ENCODE peak calls at places on chromosomes 4 and X, in seven cellular contexts. Q is aorta, O is thyroid gland, Y is AG10803, J is NCI-H1092, W is Calu3, U is H7. D is an unnamed sample.

GRCh38 chrX:43589735-43590515 is 66.2 kb upstream of the MAOA start:
- DNase-seq in W (no peak), Y (no peak), O (no peak), J (no peak), Q (no peak), U (no peak), D (no peak)

GRCh38 chrX:7925867-7926472 is 1.2 kb downstream of the PNPLA4 start:
- DNase-seq in O (peak; percentile 51), Y (peak; percentile 59), U (peak; percentile 64), Q (no peak), J (peak; percentile 61), W (peak; percentile 64), D (peak; percentile 46)

GRCh38 chrX:40646489-40647306 is 663 bp downstream of the CXorf38 start:
- DNase-seq in U (peak; percentile 76), O (peak; percentile 47), Q (peak; percentile 84), W (peak; percentile 34), J (no peak), Y (peak; percentile 28), D (peak; percentile 42)

GRCh38 chr4:149630079-149630478 is 185.6 kb downstream of the IQCM start:
- DNase-seq in O (no peak), J (no peak), Y (peak; percentile 48), W (no peak), Q (no peak), U (no peak), D (no peak)

GRCh38 chrX:41384041-41384705 is 50.2 kb downstream of the DDX3X start:
- DNase-seq in Y (peak; percentile 71), W (peak; percentile 82), O (peak; percentile 35), U (no peak), J (no peak), Q (peak; percentile 77), D (no peak)

GRCh38 chr4:47786958-47787370 is 50.9 kb downstream of the CORIN start:
- DNase-seq in Q (no peak), W (no peak), J (no peak), Y (no peak), O (no peak), U (no peak), D (peak; percentile 47)

GRCh38 chrX:9227276-9227675 is 193.3 kb upstream of the FAM9B start:
- DNase-seq in J (no peak), Q (no peak), U (no peak), W (no peak), O (no peak), Y (peak; percentile 60), D (no peak)

GRCh38 chr4:84887824-84888223 is 78.7 kb downstream of the WDFY3 start:
- DNase-seq in W (no peak), O (no peak), J (no peak), Y (peak; percentile 37), U (no peak), Q (no peak), D (no peak)

GRCh38 chr4:112550728-112551127 is 34.7 kb upstream of the NEUROG2 start:
- DNase-seq in J (no peak), W (no peak), U (no peak), Y (peak; percentile 50), O (no peak), Q (no peak), D (no peak)

GRCh38 chr4:4901877-4902276 is 42.4 kb downstream of the MSX1 start:
- DNase-seq in W (no peak), U (no peak), Y (no peak), Q (no peak), J (no peak), O (no peak), D (no peak)

GRCh38 chr4:168521736-168522135 is 24.9 kb downstream of the PALLD start:
- DNase-seq in J (no peak), Q (no peak), O (no peak), U (no peak), Y (no peak), W (no peak), D (no peak)

GRCh38 chr4:180926277-180926676 is 1316.9 kb upstream of the TENM3 start:
- DNase-seq in U (peak; percentile 37), Q (no peak), W (no peak), Y (no peak), J (no peak), O (no peak), D (no peak)

GRCh38 chrX:23732704-23733103 is 10.4 kb downstream of the ACOT9 start:
- DNase-seq in Y (no peak), U (no peak), J (no peak), O (no peak), W (no peak), Q (no peak), D (peak; percentile 42)

GRCh38 chr4:181858746-181859145 is 384.5 kb upstream of the TENM3 start:
- DNase-seq in U (no peak), O (no peak), Y (peak; percentile 26), J (no peak), Q (no peak), W (no peak), D (no peak)

GRCh38 chr4:53855886-53856260 is 208.5 kb downstream of the CHIC2 start:
- DNase-seq in J (no peak), U (no peak), O (no peak), W (no peak), Q (no peak), Y (peak; percentile 95), D (no peak)

GRCh38 chr4:53196872-53197759 is 168.7 kb downstream of the SCFD2 start:
- DNase-seq in Y (peak; percentile 91), U (peak; percentile 19), W (peak; percentile 9), J (peak; percentile 55), Q (no peak), O (no peak), D (peak; percentile 44)

GRCh38 chr4:81504685-81505598 is 33.2 kb upstream of the RASGEF1B start:
- DNase-seq in Q (peak; percentile 76), Y (no peak), W (no peak), U (no peak), O (peak; percentile 13), J (no peak), D (no peak)

GRCh38 chr4:52894408-52894807 is 32.3 kb downstream of the RASL11B start:
- DNase-seq in J (no peak), O (no peak), U (no peak), Q (no peak), Y (peak; percentile 78), W (no peak), D (no peak)

GRCh38 chr4:57190651-57191481 is 80.7 kb upstream of the IGFBP7 start:
- DNase-seq in Y (peak; percentile 8), U (peak; percentile 56), O (peak; percentile 7), J (no peak), Q (no peak), W (peak; percentile 42), D (peak; percentile 36)

GRCh38 chr4:9976781-9977180 is 44.5 kb downstream of the SLC2A9 start:
- DNase-seq in J (no peak), W (no peak), Y (no peak), U (no peak), Q (no peak), O (no peak), D (no peak)

GRCh38 chrX:154819771-154820341 is 14.6 kb upstream of the MPP1 start:
- DNase-seq in Y (no peak), O (no peak), U (no peak), J (no peak), W (no peak), Q (no peak), D (no peak)

GRCh38 chr4:164937576-164938270 is 39.7 kb downstream of the TRIM61 start:
- DNase-seq in W (no peak), U (peak; percentile 46), Y (peak; percentile 48), Q (no peak), O (peak; percentile 37), J (no peak), D (peak; percentile 32)

GRCh38 chrX:56813318-56813837 is 84.3 kb downstream of the NBDY start:
- DNase-seq in W (no peak), Q (peak; percentile 57), J (no peak), O (no peak), Y (peak; percentile 83), U (no peak), D (peak; percentile 5)

GRCh38 chr4:2451821-2452785 is 16.8 kb upstream of the RNF4 start:
- DNase-seq in O (no peak), J (no peak), W (no peak), Y (no peak), Q (peak; percentile 73), U (peak; percentile 61), D (no peak)

GRCh38 chrX:103727115-103727514 is 16.4 kb downstream of the TMEM31 start:
- DNase-seq in W (no peak), Y (no peak), J (no peak), U (peak; percentile 64), O (no peak), Q (no peak), D (no peak)

GRCh38 chrX:15350329-15350996 is 15.1 kb upstream of the PIGA start:
- DNase-seq in U (peak; percentile 69), O (peak; percentile 7), J (no peak), W (no peak), Q (no peak), Y (no peak), D (peak; percentile 8)

GRCh38 chr4:1309261-1310010 is 19.7 kb downstream of the MAEA start:
- DNase-seq in O (peak; percentile 98), J (no peak), W (no peak), Q (peak; percentile 96), Y (peak; percentile 93), U (peak; percentile 100), D (peak; percentile 89)

GRCh38 chrX:110421499-110422455 is 63.1 kb downstream of the RTL9 start:
- DNase-seq in J (no peak), W (no peak), Y (no peak), Q (no peak), O (peak; percentile 80), U (no peak), D (no peak)

GRCh38 chrX:28223469-28223868 is 242.2 kb upstream of the DCAF8L1 start:
- DNase-seq in U (no peak), Y (no peak), W (no peak), O (no peak), J (no peak), Q (no peak), D (no peak)

GRCh38 chr4:67764183-67764582 is 10.0 kb upstream of the GNRHR start:
- DNase-seq in Q (no peak), J (no peak), U (no peak), O (no peak), W (no peak), Y (no peak), D (no peak)

GRCh38 chr4:39587881-39588280 is 50.8 kb downstream of the SMIM14 start:
- DNase-seq in Q (no peak), U (no peak), O (no peak), W (no peak), J (no peak), Y (peak; percentile 36), D (no peak)

GRCh38 chrX:70262952-70263567 is 3.1 kb upstream of the P2RY4 start:
- DNase-seq in Q (peak; percentile 74), U (peak; percentile 65), O (peak; percentile 77), W (peak; percentile 72), Y (peak; percentile 19), J (peak; percentile 16), D (peak; percentile 33)

GRCh38 chrX:31245714-31246113 is 173.9 kb upstream of the FTHL17 start:
- DNase-seq in O (no peak), Q (no peak), W (no peak), U (no peak), Y (no peak), J (no peak), D (no peak)

GRCh38 chr4:89836897-89837384 is at the start of gene SNCA:
- DNase-seq in Y (no peak), Q (peak; percentile 84), O (peak; percentile 79), J (peak; percentile 61), W (peak; percentile 72), U (peak; percentile 83), D (peak; percentile 29)

GRCh38 chr4:69044247-69044646 is 52.0 kb upstream of the UGT2B7 start:
- DNase-seq in U (no peak), O (no peak), W (no peak), J (no peak), Y (no peak), Q (no peak), D (no peak)

GRCh38 chr4:123995939-123996338 is 599.3 kb downstream of the SPRY1 start:
- DNase-seq in J (no peak), Y (peak; percentile 81), U (no peak), O (no peak), Q (no peak), W (no peak), D (no peak)

GRCh38 chr4:17066972-17067371 is 168.5 kb upstream of the LDB2 start:
- DNase-seq in Y (peak; percentile 88), U (no peak), Q (no peak), J (no peak), O (no peak), W (no peak), D (no peak)

GRCh38 chrX:104270916-104271512 is 16.3 kb upstream of the ESX1 start:
- DNase-seq in W (peak; percentile 58), Q (no peak), U (no peak), Y (peak; percentile 12), O (peak; percentile 35), J (peak; percentile 27), D (no peak)

D was measured in GM10248.